ENCODE peak calls at places on chromosomes 3 and 15, in five cellular contexts. K is GM12865, M is AG04450, O is heart left ventricle, V is natural killer cell. Z is an unnamed sample.

GRCh38 chr3:62139957-62140356 is 233.4 kb downstream of the FEZF2 start:
- DNase-seq in K (no peak), M (no peak), O (no peak), V (no peak), Z (no peak)

GRCh38 chr3:135895106-135895733 is 70.3 kb upstream of the PPP2R3A start:
- DNase-seq in K (peak; percentile 65), M (peak; percentile 39), O (peak; percentile 63), V (no peak), Z (peak; percentile 79)

GRCh38 chr3:112333002-112333385 is at the start of gene CD200:
- DNase-seq in K (peak; percentile 62), M (no peak), O (peak; percentile 33), V (peak; percentile 15), Z (peak; percentile 69)

GRCh38 chr15:81400640-81401236 is 26.7 kb upstream of the TMC3 start:
- DNase-seq in K (peak; percentile 64), M (peak; percentile 27), O (no peak), V (no peak), Z (peak; percentile 22)

GRCh38 chr3:131856171-131856570 is 178.6 kb downstream of the CPNE4 start:
- DNase-seq in K (no peak), M (no peak), O (no peak), V (no peak), Z (no peak)

GRCh38 chr3:158434412-158435038 is 136.5 kb upstream of the MLF1 start:
- DNase-seq in K (peak; percentile 68), M (peak; percentile 21), O (peak; percentile 31), V (no peak), Z (peak; percentile 58)

GRCh38 chr15:82060817-82061216 is 15.0 kb upstream of the MEX3B start:
- DNase-seq in K (no peak), M (no peak), O (no peak), V (no peak), Z (no peak)

GRCh38 chr3:86988235-86988634 is 2.7 kb downstream of the VGLL3 start:
- DNase-seq in K (no peak), M (no peak), O (no peak), V (no peak), Z (no peak)

GRCh38 chr3:11976976-11977375 is 27.2 kb upstream of the SYN2 start:
- DNase-seq in K (no peak), M (no peak), O (no peak), V (no peak), Z (no peak)

GRCh38 chr3:117366574-117366973 is 657.0 kb downstream of the TUSC7 start:
- DNase-seq in K (no peak), M (no peak), O (no peak), V (no peak), Z (no peak)

GRCh38 chr3:193553606-193554005 is 1.1 kb downstream of the ATP13A4 start:
- DNase-seq in K (no peak), M (no peak), O (no peak), V (no peak), Z (no peak)

GRCh38 chr3:35659808-35660207 is 20.5 kb downstream of the ARPP21 start:
- DNase-seq in K (peak; percentile 10), M (no peak), O (no peak), V (no peak), Z (no peak)

GRCh38 chr3:126524429-126524988 is 554 bp downstream of the CHST13 start:
- DNase-seq in K (no peak), M (no peak), O (peak; percentile 39), V (no peak), Z (no peak)

GRCh38 chr3:16511561-16512434 is 1.7 kb downstream of the RFTN1 start:
- DNase-seq in K (peak; percentile 96), M (peak; percentile 30), O (peak; percentile 70), V (peak; percentile 66), Z (no peak)

GRCh38 chr3:43087249-43087776 is 18.6 kb downstream of the POMGNT2 start:
- DNase-seq in K (peak; percentile 5), M (no peak), O (no peak), V (no peak), Z (no peak)

GRCh38 chr3:26260073-26260623 is 362.4 kb upstream of the LRRC3B start:
- DNase-seq in K (no peak), M (no peak), O (no peak), V (no peak), Z (no peak)

GRCh38 chr15:76903251-76903681 is 1.9 kb downstream of the SCAPER start:
- DNase-seq in K (peak; percentile 38), M (peak; percentile 26), O (no peak), V (no peak), Z (no peak)

GRCh38 chr3:175486255-175486654 is 627.1 kb downstream of the NAALADL2 start:
- DNase-seq in K (peak; percentile 72), M (no peak), O (no peak), V (no peak), Z (no peak)

GRCh38 chr3:74067296-74067695 is 442.6 kb upstream of the PDZRN3 start:
- DNase-seq in K (no peak), M (no peak), O (peak; percentile 33), V (no peak), Z (no peak)

GRCh38 chr15:60772395-60773120 is 293.6 kb upstream of the ICE2 start:
- DNase-seq in K (no peak), M (no peak), O (no peak), V (no peak), Z (no peak)

GRCh38 chr15:25933456-25934158 is 70.5 kb upstream of the ATP10A start:
- DNase-seq in K (peak; percentile 66), M (peak; percentile 57), O (peak; percentile 72), V (peak; percentile 49), Z (peak; percentile 58)

DNA sequence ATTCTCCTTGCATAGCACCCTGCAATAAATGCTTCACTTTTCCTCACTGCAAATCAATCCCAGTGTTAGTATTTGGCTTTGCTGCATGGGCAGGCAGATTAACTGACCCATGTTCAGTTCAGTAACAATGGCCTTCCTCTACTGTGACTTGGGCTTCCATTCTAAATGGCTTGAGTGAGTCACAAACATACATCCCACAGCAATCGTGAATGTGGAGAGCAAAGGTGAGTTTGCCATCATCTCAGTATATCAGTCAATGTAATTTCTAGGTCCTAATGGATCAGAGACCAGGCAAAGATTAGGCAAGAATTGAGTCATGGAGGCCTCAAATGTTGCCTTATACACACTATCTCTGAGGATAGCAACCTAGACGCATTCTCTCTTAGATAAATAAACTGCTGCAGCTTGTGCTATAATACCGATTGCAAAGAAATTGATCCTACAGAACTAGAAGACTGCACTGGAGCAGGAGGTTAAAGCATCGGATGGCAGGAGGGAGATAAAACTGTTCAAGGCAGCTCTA is 8.3 kb upstream of the ATP8B4 start:
- DNase-seq in K (no peak), M (no peak), O (no peak), V (no peak), Z (no peak)
- TF ChIP-seq CTCF in K (no peak), M (no peak), O (no peak), V (no peak), Z (no peak)

GRCh38 chr3:179446501-179446900 is 4.8 kb downstream of the GNB4 start:
- DNase-seq in K (peak; percentile 25), M (no peak), O (no peak), V (no peak), Z (peak; percentile 17)
- TF ChIP-seq CTCF in K (peak; percentile 10), M (peak; percentile 30), O (peak; percentile 37), V (no peak), Z (peak; percentile 47)

GRCh38 chr3:52527732-52528595 is 5.7 kb downstream of the NT5DC2 start:
- DNase-seq in K (no peak), M (no peak), O (peak; percentile 27), V (no peak), Z (no peak)

GRCh38 chr3:52527039-52527731 is 6.5 kb downstream of the NT5DC2 start:
- DNase-seq in K (no peak), M (no peak), O (peak; percentile 25), V (no peak), Z (no peak)

GRCh38 chr3:52525666-52526065 is 8.0 kb downstream of the NT5DC2 start:
- DNase-seq in K (no peak), M (no peak), O (no peak), V (no peak), Z (no peak)

GRCh38 chr3:52524752-52525661 is 8.7 kb downstream of the NT5DC2 start:
- DNase-seq in K (no peak), M (no peak), O (peak; percentile 76), V (no peak), Z (no peak)

DNA sequence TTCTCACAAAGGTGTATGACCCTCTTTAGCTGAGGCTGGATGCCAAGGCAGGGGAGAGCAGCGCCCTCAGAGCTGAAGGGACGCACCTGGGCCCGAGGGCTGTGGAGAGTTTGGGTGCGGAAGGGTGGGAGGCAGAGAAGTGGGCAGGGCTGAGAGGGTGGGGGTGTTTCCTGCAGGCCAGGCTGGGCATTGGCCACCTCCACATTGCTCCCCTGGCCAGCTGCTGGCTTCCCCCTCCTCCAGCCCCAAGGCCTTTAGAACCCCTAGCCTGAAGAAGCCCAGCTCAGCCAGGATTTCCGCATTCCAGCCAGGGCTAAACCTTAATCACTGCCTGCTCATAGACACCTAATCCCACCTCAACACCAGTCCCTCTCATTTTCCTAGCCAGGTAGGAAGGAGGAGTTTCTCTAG is 7.5 kb downstream of the NT5DC2 start:
- DNase-seq in K (no peak), M (no peak), O (peak; percentile 30), V (no peak), Z (no peak)
- TF ChIP-seq CTCF in K (no peak), M (no peak), O (no peak), V (no peak), Z (no peak)

DNA sequence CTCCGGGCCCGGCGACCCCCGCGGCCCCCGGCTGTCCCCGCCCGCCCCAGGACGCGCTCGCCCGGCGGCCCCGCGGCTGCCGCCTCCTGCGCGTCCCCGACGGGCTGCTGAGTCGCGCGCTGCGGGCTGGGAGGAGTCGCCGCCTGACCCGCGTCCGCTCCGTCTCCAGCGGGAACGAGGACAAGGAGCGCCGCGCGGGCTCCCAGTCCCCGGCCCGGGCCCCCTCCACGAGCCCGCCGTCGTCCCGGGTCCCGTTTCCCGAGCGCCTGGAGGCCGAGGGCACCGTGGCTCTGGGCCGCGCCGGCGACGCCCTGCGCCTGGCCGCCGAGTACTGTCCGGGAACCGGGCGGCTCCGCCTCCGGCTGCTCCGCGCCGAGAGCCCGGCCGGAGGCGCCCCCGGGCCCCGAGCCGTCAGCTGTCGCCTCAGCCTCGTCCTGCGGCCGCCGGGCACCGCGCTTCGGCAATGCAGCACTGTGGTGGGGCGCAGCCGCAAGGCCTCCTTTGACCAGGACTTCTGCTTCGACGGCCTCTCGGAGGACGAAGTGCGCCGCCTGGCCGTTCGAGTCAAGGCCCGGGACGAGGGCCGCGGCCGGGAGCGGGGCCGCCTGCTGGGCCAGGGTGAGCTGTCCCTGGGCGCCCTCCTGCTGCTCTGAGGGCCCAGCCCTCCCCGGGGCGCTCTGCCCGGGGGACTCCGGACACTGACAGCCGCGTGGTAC is 1.5 kb downstream of the C2CD4A start:
- DNase-seq in K (peak; percentile 42), M (no peak), O (peak; percentile 59), V (peak; percentile 30), Z (peak; percentile 55)
- TF ChIP-seq CTCF in K (no peak), M (peak; percentile 21), O (no peak), V (no peak), Z (no peak)